ENCODE peak calls at places on chromosomes 1 and 21, in six cellular contexts. P, V, Y, B, I and C are unnamed samples.

GRCh38 chr1:14780271-14780670 is 181.8 kb downstream of the KAZN start:
- DNase-seq in P (no peak), V (no peak), Y (no peak), B (no peak), I (no peak), C (no peak)

GRCh38 chr1:81327103-81327728 is 473.5 kb upstream of the ADGRL2 start:
- DNase-seq in P (no peak), V (no peak), Y (no peak), B (no peak), I (no peak), C (no peak)

GRCh38 chr1:75482951-75483350 is 128.0 kb downstream of the SLC44A5 start:
- DNase-seq in P (no peak), V (no peak), Y (no peak), B (no peak), I (no peak), C (no peak)

GRCh38 chr1:245444181-245444580 is 289.4 kb downstream of the KIF26B start:
- DNase-seq in P (no peak), V (no peak), Y (no peak), B (peak), I (no peak), C (no peak)

GRCh38 chr1:30740952-30741894 is 16.4 kb downstream of the LAPTM5 start:
- DNase-seq in P (no peak), V (no peak), Y (no peak), B (no peak), I (no peak), C (no peak)

GRCh38 chr1:153566414-153567371 is 1.0 kb upstream of the S100A2 start:
- DNase-seq in P (peak), V (peak), Y (peak), B (peak), I (no peak), C (peak)

GRCh38 chr1:206835186-206835585 is 30.2 kb upstream of the IL20 start:
- DNase-seq in P (no peak), V (no peak), Y (no peak), B (no peak), I (no peak), C (no peak)

GRCh38 chr1:165844114-165844798 is 16.8 kb downstream of the UCK2 start:
- DNase-seq in P (no peak), V (no peak), Y (no peak), B (no peak), I (no peak), C (no peak)

GRCh38 chr1:39680751-39681150 is 8.8 kb upstream of the NT5C1A start:
- DNase-seq in P (no peak), V (no peak), Y (no peak), B (no peak), I (no peak), C (no peak)

GRCh38 chr1:160330119-160330518 is 12.9 kb downstream of the COPA start:
- DNase-seq in P (no peak), V (no peak), Y (no peak), B (no peak), I (no peak), C (no peak)

GRCh38 chr1:160328171-160328570 is 14.9 kb downstream of the COPA start:
- DNase-seq in P (no peak), V (no peak), Y (no peak), B (no peak), I (no peak), C (no peak)

DNA sequence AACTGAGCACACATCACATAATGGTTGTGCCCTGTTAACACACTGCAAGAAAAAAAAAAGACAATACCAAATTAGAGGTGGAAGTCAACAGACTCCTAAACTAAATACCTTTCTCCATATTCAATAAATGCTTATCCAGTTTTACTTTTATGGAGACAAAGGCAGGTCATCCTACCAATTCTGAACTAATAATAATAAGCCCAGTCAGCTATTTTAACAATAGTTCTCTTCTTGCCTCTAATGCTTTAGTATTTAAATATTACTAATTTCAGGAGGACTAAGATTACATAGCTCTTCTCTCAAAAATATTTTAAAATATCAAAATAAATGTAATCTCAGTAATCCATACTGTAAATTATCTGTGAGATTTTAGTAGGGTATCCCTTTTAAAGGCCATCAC is 10.5 kb downstream of the COPA start:
- DNase-seq in P (no peak), V (no peak), Y (no peak), B (no peak), I (no peak), C (no peak)
- TF ChIP-seq CTCF in P (no peak), V (no peak), Y (no peak), B (no peak), I (no peak), C (no peak)

GRCh38 chr1:67686272-67687197 is 1.5 kb downstream of the GADD45A start:
- DNase-seq in P (peak), V (peak), Y (peak), B (peak), I (peak), C (peak)
- TF ChIP-seq CTCF in P (peak), V (no peak), Y (no peak), B (peak), I (no peak), C (no peak)

GRCh38 chr1:59779949-59780348 is 34.8 kb upstream of the HOOK1 start:
- DNase-seq in P (no peak), V (no peak), Y (no peak), B (no peak), I (no peak), C (no peak)

GRCh38 chr1:59775480-59775879 is 39.3 kb upstream of the HOOK1 start:
- DNase-seq in P (no peak), V (no peak), Y (no peak), B (no peak), I (no peak), C (no peak)

GRCh38 chr1:59771361-59771760 is 43.4 kb upstream of the HOOK1 start:
- DNase-seq in P (no peak), V (no peak), Y (no peak), B (no peak), I (no peak), C (no peak)

GRCh38 chr1:59776960-59777852 is 37.5 kb upstream of the HOOK1 start:
- DNase-seq in P (no peak), V (no peak), Y (no peak), B (no peak), I (no peak), C (no peak)
- TF ChIP-seq CTCF in P (no peak), V (no peak), Y (no peak), B (peak), I (no peak), C (no peak)

GRCh38 chr21:32975811-32976507 is 49.8 kb upstream of the OLIG2 start:
- DNase-seq in P (no peak), V (no peak), Y (no peak), B (no peak), I (no peak), C (no peak)
- TF ChIP-seq CTCF in P (no peak), V (no peak), Y (no peak), B (no peak), I (no peak), C (no peak)

DNA sequence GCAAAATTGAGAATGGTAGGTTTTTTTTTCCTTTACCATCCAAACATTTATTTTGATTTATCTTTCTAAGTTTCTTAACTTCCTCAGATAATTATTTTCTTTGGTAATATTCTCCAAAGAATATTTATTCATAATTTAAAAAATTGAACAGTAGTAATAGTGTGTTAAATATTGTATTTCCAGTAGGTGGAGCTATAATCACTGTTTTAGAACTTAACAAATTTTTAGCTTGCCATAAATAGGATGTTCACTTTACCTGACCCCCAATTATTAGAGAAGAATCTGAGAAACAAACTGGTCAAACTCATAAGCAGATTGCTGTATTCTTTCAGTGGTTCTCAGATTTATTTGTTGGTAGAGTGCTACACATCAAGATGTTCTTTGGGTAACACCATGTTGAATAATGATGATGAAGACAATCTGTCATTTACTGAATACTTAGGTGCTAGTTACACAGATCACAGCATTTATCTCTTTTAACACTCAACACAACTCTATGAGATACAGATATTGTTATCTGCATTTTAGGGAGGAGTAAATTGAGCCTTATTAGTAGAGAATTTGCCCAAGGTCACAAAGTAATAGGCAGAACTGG is 82.4 kb upstream of the GPR88 start:
- DNase-seq in P (no peak), V (no peak), Y (no peak), B (no peak), I (no peak), C (no peak)
- TF ChIP-seq CTCF in P (peak), V (peak), Y (peak), B (peak), I (peak), C (peak)

GRCh38 chr1:179953974-179954493 is 576 bp upstream of the CEP350 start:
- DNase-seq in P (peak), V (peak), Y (no peak), B (no peak), I (peak), C (peak)

GRCh38 chr1:179955731-179956130 is 1.1 kb downstream of the CEP350 start:
- DNase-seq in P (no peak), V (no peak), Y (no peak), B (no peak), I (no peak), C (no peak)

GRCh38 chr1:179955318-179955638 is 668 bp downstream of the CEP350 start:
- DNase-seq in P (no peak), V (peak), Y (no peak), B (no peak), I (no peak), C (no peak)

GRCh38 chr1:179952181-179952580 is 2.4 kb upstream of the CEP350 start:
- DNase-seq in P (no peak), V (no peak), Y (no peak), B (no peak), I (no peak), C (no peak)

DNA sequence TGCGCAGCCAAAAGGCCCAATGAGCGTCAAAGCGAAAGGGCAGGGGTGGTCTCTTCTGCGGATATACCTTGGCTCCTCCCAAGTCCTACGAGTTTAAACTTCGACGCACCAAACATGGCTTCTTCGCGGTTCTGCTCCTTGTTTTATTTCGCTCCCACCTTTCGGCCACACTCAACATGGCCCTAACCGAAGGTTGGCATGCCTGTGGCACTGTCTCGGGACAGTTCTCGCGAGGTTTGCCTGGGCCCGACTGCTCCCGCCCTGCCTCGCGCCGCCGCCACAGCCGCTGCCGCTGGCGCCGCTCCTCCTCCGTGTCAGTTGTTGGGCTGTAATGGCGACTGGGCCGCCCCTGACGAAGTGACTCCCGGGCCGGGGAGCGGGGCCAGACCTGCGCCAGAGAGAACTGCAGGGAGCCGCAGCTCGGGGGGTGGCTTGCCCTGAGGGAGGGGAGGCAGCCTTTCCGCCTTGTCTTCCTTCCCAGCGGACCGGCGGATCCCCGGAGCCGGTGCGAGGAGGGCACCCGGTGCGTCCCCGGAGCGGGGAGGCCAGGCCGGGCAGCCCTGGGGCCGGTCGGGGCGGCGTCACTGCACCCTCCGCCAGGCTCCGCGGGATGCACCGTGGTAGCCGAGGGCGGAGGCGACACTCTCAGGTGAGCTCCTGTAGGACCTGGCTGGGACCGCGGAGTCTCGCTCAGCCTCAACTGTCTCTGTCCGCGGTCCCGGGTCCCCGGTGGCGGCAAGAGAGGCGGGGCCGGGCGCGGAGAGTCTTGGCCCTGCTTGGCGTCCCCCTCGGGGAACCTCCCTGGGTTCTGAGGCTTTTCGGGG is at the start of gene CEP350:
- DNase-seq in P (peak), V (peak), Y (peak), B (peak), I (peak), C (peak)
- TF ChIP-seq CTCF in P (no peak), V (no peak), Y (no peak), B (peak), I (no peak), C (no peak)

GRCh38 chr21:39141502-39141901 is 41.7 kb downstream of the PSMG1 start:
- DNase-seq in P (no peak), V (no peak), Y (no peak), B (no peak), I (no peak), C (no peak)

GRCh38 chr21:39134288-39134810 is 48.9 kb downstream of the PSMG1 start:
- DNase-seq in P (no peak), V (no peak), Y (no peak), B (no peak), I (no peak), C (no peak)

GRCh38 chr21:39132248-39132647 is 51.0 kb downstream of the PSMG1 start:
- DNase-seq in P (no peak), V (no peak), Y (no peak), B (no peak), I (no peak), C (no peak)

GRCh38 chr21:39136711-39137110 is 46.5 kb downstream of the PSMG1 start:
- DNase-seq in P (no peak), V (no peak), Y (no peak), B (no peak), I (no peak), C (no peak)

GRCh38 chr21:39137248-39138186 is 45.7 kb downstream of the PSMG1 start:
- DNase-seq in P (no peak), V (peak), Y (no peak), B (peak), I (peak), C (peak)
- TF ChIP-seq CTCF in P (no peak), V (no peak), Y (no peak), B (peak), I (no peak), C (no peak)

DNA sequence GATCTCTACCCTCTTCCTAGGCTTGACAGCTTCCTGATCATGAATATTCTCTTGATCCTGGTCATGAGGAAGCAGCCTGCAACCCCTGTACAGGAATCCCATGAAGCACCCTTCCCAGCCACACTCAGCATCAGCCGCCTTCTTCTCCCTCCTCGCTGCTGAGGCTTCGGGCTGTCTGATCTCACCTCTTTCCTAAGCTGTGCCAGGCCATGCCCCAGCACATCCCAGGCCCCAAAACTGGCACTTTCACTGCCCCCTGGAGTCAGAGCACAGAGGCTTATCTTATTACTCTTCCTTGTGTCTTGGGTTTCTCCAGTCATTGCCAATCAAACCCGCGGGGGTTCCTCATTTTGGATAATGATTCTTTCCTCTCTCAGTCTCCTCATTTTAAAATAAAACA is 259.5 kb downstream of the RGS7 start:
- DNase-seq in P (no peak), V (no peak), Y (no peak), B (no peak), I (no peak), C (no peak)
- TF ChIP-seq CTCF in P (no peak), V (no peak), Y (no peak), B (no peak), I (no peak), C (no peak)